ENCODE peak calls at places on chromosomes 16 and 17, in seven cellular contexts. O, Y, B, R, K, F and S are unnamed samples.

GRCh38 chr17:15364615-15365014 is 23.2 kb upstream of the TEKT3 start:
- DNase-seq in K (no peak), F (no peak), O (no peak), R (no peak), Y (no peak), B (no peak), S (no peak)

GRCh38 chr16:2487903-2488531 is 13.1 kb downstream of the TBC1D24 start:
- DNase-seq in R (no peak), B (no peak), K (no peak), Y (no peak), F (no peak), O (no peak), S (no peak)

GRCh38 chr17:16215002-16215272 is 397 bp downstream of the NCOR1 start:
- DNase-seq in R (peak; percentile 63), F (peak; percentile 51), K (peak; percentile 33), B (peak; percentile 33), O (peak; percentile 25), Y (peak; percentile 16), S (no peak)

GRCh38 chr16:66318505-66318904 is 48.0 kb upstream of the CDH5 start:
- DNase-seq in K (no peak), B (no peak), Y (no peak), F (no peak), O (no peak), R (peak; percentile 64), S (no peak)

GRCh38 chr17:10305336-10306096 is 67.3 kb downstream of the MYH13 start:
- DNase-seq in O (no peak), B (no peak), Y (no peak), R (no peak), K (no peak), F (no peak), S (no peak)

GRCh38 chr17:61402978-61403845 is 3.6 kb downstream of the TBX2 start:
- DNase-seq in R (peak; percentile 87), O (peak; percentile 36), K (peak; percentile 28), B (no peak), Y (no peak), F (no peak), S (no peak)

GRCh38 chr17:19672009-19672837 is 23.7 kb downstream of the ALDH3A2 start:
- DNase-seq in R (no peak), Y (no peak), O (peak; percentile 30), B (no peak), F (no peak), K (no peak), S (peak; percentile 74)

GRCh38 chr16:15676506-15676905 is 26.5 kb downstream of the NDE1 start:
- DNase-seq in K (no peak), O (no peak), Y (no peak), R (no peak), B (no peak), F (no peak), S (no peak)

GRCh38 chr17:77455111-77455877 is 314.5 kb downstream of the SEC14L1 start:
- DNase-seq in O (no peak), R (no peak), Y (peak; percentile 35), K (no peak), B (no peak), F (no peak), S (no peak)

GRCh38 chr16:27269300-27270150 is 953 bp upstream of the NSMCE1 start:
- DNase-seq in F (no peak), K (no peak), B (no peak), O (no peak), Y (no peak), R (no peak), S (no peak)

GRCh38 chr17:12734852-12735430 is 54.4 kb upstream of the ARHGAP44 start:
- DNase-seq in R (no peak), O (no peak), B (no peak), Y (no peak), F (no peak), K (no peak), S (no peak)

GRCh38 chr16:49800876-49801275 is 55.0 kb downstream of the ZNF423 start:
- DNase-seq in R (no peak), B (no peak), Y (no peak), O (no peak), K (no peak), F (no peak), S (no peak)

GRCh38 chr17:14201595-14201994 is 35.1 kb downstream of the CDRT15 start:
- DNase-seq in O (no peak), B (no peak), F (no peak), R (no peak), Y (peak; percentile 82), K (peak; percentile 92), S (no peak)

GRCh38 chr17:77591231-77591785 is 367.2 kb upstream of the TNRC6C start:
- DNase-seq in B (no peak), Y (no peak), F (no peak), R (no peak), O (no peak), K (no peak), S (no peak)

GRCh38 chr17:15255713-15256454 is 9.2 kb downstream of the PMP22 start:
- DNase-seq in R (no peak), Y (no peak), K (no peak), O (peak; percentile 53), B (no peak), F (peak; percentile 43), S (no peak)

GRCh38 chr16:68090526-68090925 is 5.4 kb downstream of the NFATC3 start:
- DNase-seq in F (no peak), K (no peak), R (no peak), B (no peak), Y (no peak), O (no peak), S (no peak)

GRCh38 chr16:924806-925205 is 46.0 kb downstream of the LMF1 start:
- DNase-seq in R (no peak), Y (no peak), F (no peak), B (no peak), O (no peak), K (no peak), S (no peak)

GRCh38 chr17:66306413-66306812 is 4.0 kb downstream of the PRKCA start:
- DNase-seq in Y (no peak), R (no peak), F (no peak), B (no peak), O (no peak), K (peak; percentile 37), S (no peak)

GRCh38 chr16:84649511-84649861 is 1.2 kb downstream of the KLHL36 start:
- DNase-seq in K (no peak), R (no peak), F (no peak), Y (no peak), O (no peak), B (no peak), S (no peak)

GRCh38 chr17:79931517-79932309 is 92.5 kb upstream of the CBX4 start:
- DNase-seq in O (peak; percentile 58), Y (no peak), K (no peak), B (peak; percentile 56), F (peak; percentile 39), R (no peak), S (peak; percentile 38)

GRCh38 chr16:25721439-25721838 is 29.7 kb downstream of the HS3ST4 start:
- DNase-seq in O (no peak), B (no peak), Y (no peak), F (no peak), R (no peak), K (no peak), S (no peak)

GRCh38 chr16:8855972-8856371 is 12.8 kb downstream of the CARHSP1 start:
- DNase-seq in O (no peak), Y (no peak), R (no peak), K (no peak), F (no peak), B (no peak), S (no peak)

GRCh38 chr17:65536573-65537342 is 24.7 kb downstream of the AXIN2 start:
- DNase-seq in R (no peak), Y (no peak), B (no peak), F (no peak), O (peak; percentile 34), K (no peak), S (no peak)

GRCh38 chr17:66727634-66728570 is 107.0 kb upstream of the CACNG5 start:
- DNase-seq in F (peak; percentile 29), O (peak; percentile 56), Y (peak; percentile 57), K (peak; percentile 37), B (peak; percentile 72), R (peak; percentile 72), S (peak; percentile 38)

GRCh38 chr17:32596666-32597065 is 109.9 kb downstream of the CDK5R1 start:
- DNase-seq in K (peak; percentile 6), R (no peak), O (no peak), F (peak; percentile 15), B (peak; percentile 13), Y (peak; percentile 24), S (no peak)

GRCh38 chr16:85014311-85014710 is 3.0 kb upstream of the ZDHHC7 start:
- DNase-seq in K (no peak), R (no peak), Y (no peak), O (no peak), F (no peak), B (no peak), S (no peak)

GRCh38 chr16:48138543-48138942 is 17.2 kb downstream of the ABCC12 start:
- DNase-seq in K (no peak), O (no peak), Y (no peak), F (no peak), R (no peak), B (no peak), S (no peak)

GRCh38 chr17:29214215-29215146 is 32.2 kb upstream of the CRYBA1 start:
- DNase-seq in O (no peak), F (no peak), Y (no peak), K (no peak), R (no peak), B (no peak), S (no peak)

GRCh38 chr16:17921357-17921978 is 415.1 kb downstream of the NPIPA8 start:
- DNase-seq in K (peak; percentile 22), F (peak; percentile 0), O (peak; percentile 7), B (peak; percentile 9), R (peak; percentile 18), Y (peak; percentile 62), S (no peak)

GRCh38 chr16:25501530-25502255 is 190.1 kb upstream of the HS3ST4 start:
- DNase-seq in F (no peak), Y (no peak), O (no peak), B (no peak), R (no peak), K (no peak), S (no peak)

GRCh38 chr17:3582921-3583320 is 25.3 kb upstream of the TRPV3 start:
- DNase-seq in Y (no peak), R (no peak), O (no peak), F (no peak), K (no peak), B (no peak), S (no peak)

GRCh38 chr16:87806608-87807546 is 41.1 kb upstream of the KLHDC4 start:
- DNase-seq in F (peak; percentile 85), Y (peak; percentile 60), O (peak; percentile 95), K (peak; percentile 90), R (peak; percentile 87), B (peak; percentile 73), S (peak; percentile 78)

GRCh38 chr16:3234543-3235541 is at the start of gene ZNF200:
- DNase-seq in F (peak; percentile 97), R (peak; percentile 86), K (peak; percentile 96), B (peak; percentile 90), Y (peak; percentile 96), O (peak; percentile 96), S (peak; percentile 98)

GRCh38 chr16:29816694-29817441 is 916 bp downstream of the PAGR1 start:
- DNase-seq in B (no peak), R (peak; percentile 30), Y (peak; percentile 69), O (peak; percentile 58), F (peak; percentile 64), K (peak; percentile 79), S (peak; percentile 83)

GRCh38 chr17:39231587-39232551 is 6.1 kb upstream of the STAC2 start:
- DNase-seq in B (no peak), K (no peak), R (no peak), O (peak; percentile 27), F (peak; percentile 48), Y (peak; percentile 56), S (no peak)

GRCh38 chr16:3518292-3518982 is 17.6 kb downstream of the CLUAP1 start:
- DNase-seq in F (no peak), O (no peak), R (no peak), Y (no peak), B (no peak), K (no peak), S (no peak)

GRCh38 chr17:35373532-35373983 is at the start of gene SLFN11:
- DNase-seq in O (peak; percentile 98), B (peak; percentile 67), F (peak; percentile 94), R (peak; percentile 94), K (peak; percentile 90), Y (peak; percentile 81), S (no peak)

GRCh38 chr16:87203060-87203656 is 114.0 kb downstream of the C16orf95 start:
- DNase-seq in B (peak; percentile 71), R (no peak), K (peak; percentile 68), Y (peak; percentile 45), O (peak; percentile 76), F (peak; percentile 82), S (peak; percentile 19)